ENCODE peak calls at places on chromosome 20, in seven cellular contexts. O, L, U, M, K, W and R are unnamed samples.

GRCh38 chr20:58084966-58085365 is 143.5 kb downstream of the ANKRD60 start:
- DNase-seq in O (no peak), L (no peak), U (no peak), M (no peak), K (no peak), W (no peak), R (no peak)

GRCh38 chr20:19416627-19417026 is 204.2 kb downstream of the SLC24A3 start:
- DNase-seq in O (no peak), L (no peak), U (no peak), M (no peak), K (no peak), W (no peak), R (no peak)

GRCh38 chr20:63114693-63115069 is 101.2 kb downstream of the YTHDF1 start:
- DNase-seq in O (no peak), L (no peak), U (no peak), M (no peak), K (no peak), W (peak), R (no peak)

GRCh38 chr20:3080939-3081388 is 3.6 kb downstream of the AVP start:
- DNase-seq in O (peak), L (peak), U (no peak), M (no peak), K (no peak), W (no peak), R (no peak)

GRCh38 chr20:3890410-3890751 is 1.2 kb downstream of the PANK2 start:
- DNase-seq in O (peak), L (no peak), U (no peak), M (peak), K (no peak), W (no peak), R (no peak)

GRCh38 chr20:25083141-25083772 is 1.3 kb upstream of the VSX1 start:
- DNase-seq in O (no peak), L (no peak), U (no peak), M (no peak), K (no peak), W (no peak), R (no peak)

GRCh38 chr20:38723069-38723981 is 961 bp upstream of the SLC32A1 start:
- DNase-seq in O (peak), L (no peak), U (peak), M (peak), K (no peak), W (peak), R (no peak)

GRCh38 chr20:35298264-35298663 is 6.0 kb upstream of the FAM83C start:
- DNase-seq in O (no peak), L (no peak), U (no peak), M (no peak), K (no peak), W (no peak), R (no peak)

GRCh38 chr20:40562031-40562430 is 127.0 kb downstream of the MAFB start:
- DNase-seq in O (peak), L (no peak), U (no peak), M (peak), K (no peak), W (no peak), R (no peak)

GRCh38 chr20:38209054-38209675 is 44.1 kb upstream of the TGM2 start:
- DNase-seq in O (no peak), L (no peak), U (no peak), M (no peak), K (no peak), W (no peak), R (no peak)

GRCh38 chr20:31537859-31538245 is 23.6 kb downstream of the HM13 start:
- DNase-seq in O (no peak), L (no peak), U (no peak), M (no peak), K (no peak), W (no peak), R (no peak)

GRCh38 chr20:8583209-8584106 is 451.4 kb downstream of the PLCB1 start:
- DNase-seq in O (peak), L (no peak), U (no peak), M (peak), K (no peak), W (no peak), R (peak)

GRCh38 chr20:39245685-39246311 is 283.7 kb downstream of the DHX35 start:
- DNase-seq in O (no peak), L (no peak), U (no peak), M (no peak), K (no peak), W (no peak), R (no peak)

GRCh38 chr20:57742506-57743180 is 32.8 kb upstream of the PMEPA1 start:
- DNase-seq in O (no peak), L (no peak), U (no peak), M (no peak), K (no peak), W (no peak), R (no peak)

GRCh38 chr20:56018750-56019149 is 13.4 kb upstream of the CBLN4 start:
- DNase-seq in O (no peak), L (no peak), U (no peak), M (no peak), K (no peak), W (no peak), R (no peak)

GRCh38 chr20:5797843-5798462 is 47.8 kb downstream of the SHLD1 start:
- DNase-seq in O (no peak), L (no peak), U (no peak), M (no peak), K (no peak), W (no peak), R (no peak)

GRCh38 chr20:56626367-56627121 is 2.6 kb upstream of the TFAP2C start:
- DNase-seq in O (no peak), L (no peak), U (no peak), M (no peak), K (no peak), W (no peak), R (no peak)

GRCh38 chr20:21577551-21577950 is 63.7 kb upstream of the NKX2-2 start:
- DNase-seq in O (no peak), L (no peak), U (no peak), M (no peak), K (no peak), W (no peak), R (no peak)

GRCh38 chr20:45998761-45999160 is 9.9 kb upstream of the MMP9 start:
- DNase-seq in O (no peak), L (no peak), U (peak), M (no peak), K (no peak), W (no peak), R (no peak)

GRCh38 chr20:49276895-49277785 is 717 bp downstream of the ZNFX1 start:
- DNase-seq in O (no peak), L (peak), U (peak), M (no peak), K (no peak), W (peak), R (peak)

GRCh38 chr20:41734506-41734945 is 116.3 kb upstream of the CHD6 start:
- DNase-seq in O (peak), L (no peak), U (peak), M (peak), K (no peak), W (peak), R (no peak)

GRCh38 chr20:22579119-22579427 is 5.3 kb downstream of the FOXA2 start:
- DNase-seq in O (no peak), L (no peak), U (no peak), M (no peak), K (no peak), W (no peak), R (no peak)

GRCh38 chr20:41169791-41170351 is 32.5 kb downstream of the PLCG1 start:
- DNase-seq in O (peak), L (no peak), U (no peak), M (peak), K (no peak), W (peak), R (no peak)

GRCh38 chr20:63854069-63854765 is 7.1 kb upstream of the ABHD16B start:
- DNase-seq in O (no peak), L (no peak), U (no peak), M (no peak), K (no peak), W (no peak), R (no peak)

GRCh38 chr20:22763257-22763906 is 179.0 kb upstream of the FOXA2 start:
- DNase-seq in O (peak), L (no peak), U (no peak), M (peak), K (no peak), W (no peak), R (no peak)

GRCh38 chr20:59820204-59821041 is 113.0 kb downstream of the SYCP2 start:
- DNase-seq in O (no peak), L (peak), U (no peak), M (no peak), K (peak), W (no peak), R (no peak)